ENCODE peak calls at places on chromosomes 4 and X, in nine cellular contexts. J, N, W, L, T, P, S, V and K are unnamed samples.

GRCh38 chrX:48490661-48491060 is 14.7 kb downstream of the FTSJ1 start:
- DNase-seq in W (peak; percentile 20), L (no peak), T (no peak), J (no peak), P (peak; percentile 66), N (no peak), S (no peak), V (no peak), K (no peak)

GRCh38 chrX:137929951-137930350 is 364.0 kb downstream of the ZIC3 start:
- DNase-seq in S (no peak), J (no peak), V (no peak), T (no peak), L (no peak), P (no peak), N (no peak), W (no peak), K (no peak)

GRCh38 chrX:139759637-139760036 is 51.7 kb upstream of the MCF2 start:
- DNase-seq in S (no peak), W (peak; percentile 13), V (no peak), T (no peak), N (no peak), L (peak; percentile 1), P (peak; percentile 11), J (no peak), K (no peak)

GRCh38 chr4:52059372-52059771 is 8.3 kb downstream of the SPATA18 start:
- DNase-seq in J (no peak), V (no peak), T (no peak), W (peak; percentile 21), N (peak; percentile 41), L (no peak), P (peak; percentile 30), S (no peak), K (no peak)

GRCh38 chr4:64341711-64342110 is 67.5 kb downstream of the TECRL start:
- DNase-seq in L (no peak), P (no peak), V (no peak), T (no peak), W (no peak), S (no peak), J (no peak), N (no peak), K (no peak)

GRCh38 chrX:17078031-17078730 is 131.7 kb downstream of the REPS2 start:
- DNase-seq in S (no peak), P (peak; percentile 68), L (no peak), J (peak; percentile 36), W (peak; percentile 36), N (no peak), T (no peak), V (no peak), K (no peak)

GRCh38 chrX:25015486-25016360 is at the start of gene ARX:
- DNase-seq in W (peak; percentile 61), J (no peak), N (no peak), T (peak; percentile 62), P (no peak), L (peak; percentile 43), V (no peak), S (peak; percentile 72), K (no peak)

GRCh38 chrX:47358387-47359065 is 11.9 kb upstream of the ZNF157 start:
- DNase-seq in S (peak; percentile 37), T (no peak), L (no peak), N (no peak), P (no peak), W (no peak), V (no peak), J (no peak), K (no peak)

GRCh38 chr4:8278421-8279287 is 9.1 kb downstream of the HTRA3 start:
- DNase-seq in W (peak; percentile 92), L (peak; percentile 41), J (peak; percentile 96), T (no peak), N (no peak), P (peak; percentile 90), S (no peak), V (no peak), K (peak; percentile 80)

GRCh38 chr4:89303177-89303576 is 4.4 kb downstream of the GPRIN3 start:
- DNase-seq in T (no peak), J (no peak), V (no peak), W (no peak), P (no peak), N (no peak), S (peak; percentile 67), L (no peak), K (no peak)

GRCh38 chr4:140133576-140133975 is 20.4 kb downstream of the MAML3 start:
- DNase-seq in J (no peak), W (no peak), T (no peak), P (no peak), L (no peak), S (no peak), N (no peak), V (no peak), K (no peak)

GRCh38 chrX:104707572-104707971 is 141.6 kb downstream of the IL1RAPL2 start:
- DNase-seq in S (no peak), N (no peak), J (no peak), T (no peak), P (no peak), V (no peak), L (no peak), W (no peak), K (no peak)

GRCh38 chr4:39043697-39044363 is 11.6 kb upstream of the TMEM156 start:
- DNase-seq in N (no peak), S (peak; percentile 53), V (no peak), J (no peak), P (peak; percentile 24), W (no peak), T (peak; percentile 39), L (no peak), K (no peak)

GRCh38 chr4:76011700-76012387 is 4.5 kb upstream of the CXCL9 start:
- DNase-seq in J (peak; percentile 48), L (no peak), P (peak; percentile 66), V (no peak), W (peak; percentile 75), N (peak; percentile 59), S (peak; percentile 12), T (peak; percentile 76), K (no peak)

GRCh38 chr4:176838611-176839411 is 46.1 kb upstream of the VEGFC start:
- DNase-seq in J (no peak), S (no peak), T (no peak), W (peak; percentile 64), N (no peak), P (peak; percentile 88), L (peak; percentile 3), V (no peak), K (no peak)

GRCh38 chr4:153940916-153941315 is 152.0 kb upstream of the SFRP2 start:
- DNase-seq in T (no peak), S (no peak), N (no peak), L (no peak), P (no peak), V (no peak), W (no peak), J (no peak), K (no peak)

GRCh38 chr4:70637239-70637920 is 8.8 kb downstream of the ENAM start:
- DNase-seq in N (no peak), L (no peak), S (no peak), W (peak; percentile 21), J (no peak), V (peak; percentile 75), P (no peak), T (no peak), K (no peak)

GRCh38 chrX:123764967-123765871 is 32.4 kb upstream of the THOC2 start:
- DNase-seq in L (peak; percentile 84), N (peak; percentile 71), P (peak; percentile 85), J (peak; percentile 75), S (peak; percentile 81), V (peak; percentile 60), W (peak; percentile 91), T (peak; percentile 74), K (peak; percentile 87)

GRCh38 chr4:26346203-26346620 is 25.4 kb downstream of the RBPJ start:
- DNase-seq in T (no peak), J (peak; percentile 53), V (no peak), W (no peak), S (no peak), L (no peak), N (no peak), P (no peak), K (no peak)

GRCh38 chr4:102730968-102731533 is 29.7 kb downstream of the MANBA start:
- DNase-seq in T (no peak), V (no peak), J (no peak), S (no peak), W (no peak), P (no peak), N (no peak), L (no peak), K (no peak)

GRCh38 chr4:1199556-1200331 is 27.4 kb upstream of the SPON2 start:
- DNase-seq in T (no peak), S (peak; percentile 5), V (no peak), P (no peak), N (no peak), J (no peak), L (no peak), W (no peak), K (peak; percentile 28)

GRCh38 chr4:78293841-78294301 is 236.7 kb downstream of the FRAS1 start:
- DNase-seq in N (no peak), L (no peak), V (no peak), T (no peak), S (no peak), P (peak; percentile 75), J (peak; percentile 37), W (peak; percentile 66), K (no peak)

GRCh38 chr4:183747931-183748664 is 89.0 kb downstream of the TRAPPC11 start:
- DNase-seq in L (no peak), P (no peak), T (no peak), J (no peak), N (no peak), S (no peak), W (no peak), V (no peak), K (no peak)

GRCh38 chr4:129254126-129254525 is 158.2 kb downstream of the C4orf33 start:
- DNase-seq in P (no peak), W (no peak), V (no peak), J (no peak), L (no peak), N (no peak), S (no peak), T (no peak), K (no peak)

GRCh38 chr4:62053974-62054373 is 853.8 kb downstream of the ADGRL3 start:
- DNase-seq in L (no peak), P (no peak), V (no peak), S (no peak), T (no peak), W (no peak), N (no peak), J (no peak), K (no peak)

GRCh38 chrX:3541336-3541735 is 172.1 kb downstream of the PRKX start:
- DNase-seq in V (no peak), J (no peak), L (no peak), W (no peak), P (no peak), S (no peak), T (no peak), N (no peak), K (no peak)

GRCh38 chr4:180398564-180398963 is 1844.6 kb upstream of the TENM3 start:
- DNase-seq in W (no peak), N (no peak), S (no peak), J (no peak), T (no peak), P (no peak), L (no peak), V (no peak), K (no peak)

GRCh38 chr4:106530816-106531215 is 162.2 kb upstream of the GIMD1 start:
- DNase-seq in P (no peak), L (no peak), S (no peak), J (no peak), W (peak; percentile 16), V (no peak), T (no peak), N (no peak), K (no peak)

GRCh38 chrX:46912673-46913491 is 661 bp downstream of the JADE3 start:
- DNase-seq in T (peak; percentile 68), V (no peak), N (no peak), L (peak; percentile 75), W (peak; percentile 66), S (peak; percentile 52), J (peak; percentile 52), P (peak; percentile 60), K (peak; percentile 23)

GRCh38 chr4:48109413-48110263 is 24.4 kb downstream of the TXK start:
- DNase-seq in V (no peak), W (peak; percentile 16), T (peak; percentile 59), P (peak; percentile 51), J (peak; percentile 26), N (no peak), S (no peak), L (peak; percentile 33), K (no peak)